ENCODE peak calls at places on chromosome 6, in ten cellular contexts. C, Q, K, J, T, D, U, L, I and O are unnamed samples.

GRCh38 chr6:75326557-75327258 is 42.1 kb upstream of the TMEM30A start:
- DNase-seq in C (peak; percentile 40), L (peak; percentile 51), J (no peak), I (no peak), Q (no peak), D (peak; percentile 77), K (no peak), U (no peak), T (peak; percentile 6), O (peak; percentile 6)

GRCh38 chr6:111276736-111277135 is 189.4 kb downstream of the SLC16A10 start:
- DNase-seq in J (no peak), K (no peak), U (no peak), I (no peak), T (no peak), D (peak; percentile 73), C (no peak), L (no peak), Q (no peak), O (no peak)

GRCh38 chr6:13678255-13678983 is 33.2 kb downstream of the RANBP9 start:
- DNase-seq in J (no peak), Q (no peak), U (peak; percentile 40), D (no peak), T (no peak), C (peak; percentile 16), K (no peak), L (no peak), I (no peak), O (no peak)

GRCh38 chr6:77368660-77369313 is 94.5 kb downstream of the HTR1B start:
- DNase-seq in U (peak; percentile 35), K (no peak), Q (peak; percentile 80), J (no peak), T (no peak), L (peak; percentile 27), D (peak; percentile 59), C (peak; percentile 64), I (peak; percentile 78), O (peak; percentile 61)

GRCh38 chr6:159062564-159062945 is 17.8 kb upstream of the TAGAP start:
- DNase-seq in C (no peak), J (no peak), I (no peak), L (no peak), U (no peak), D (no peak), T (no peak), Q (no peak), K (no peak), O (no peak)

GRCh38 chr6:25876203-25876602 is 2.2 kb upstream of the SLC17A3 start:
- DNase-seq in K (no peak), J (no peak), T (no peak), U (no peak), Q (no peak), I (no peak), C (no peak), L (peak; percentile 12), D (no peak), O (no peak)

GRCh38 chr6:91713911-91714310 is 1127.0 kb upstream of the MAP3K7 start:
- DNase-seq in T (peak; percentile 37), I (no peak), K (no peak), L (no peak), J (no peak), U (no peak), D (peak; percentile 82), Q (no peak), C (peak; percentile 6), O (peak; percentile 54)

GRCh38 chr6:83889625-83890024 is 30.1 kb downstream of the CYB5R4 start:
- DNase-seq in D (no peak), Q (no peak), K (no peak), I (no peak), T (no peak), J (no peak), U (no peak), C (no peak), L (no peak), O (no peak)

GRCh38 chr6:165638530-165638929 is 24.5 kb downstream of the PDE10A start:
- DNase-seq in C (no peak), U (no peak), D (no peak), J (no peak), I (no peak), T (no peak), L (no peak), Q (no peak), K (no peak), O (no peak)

GRCh38 chr6:32047855-32048766 is 9.9 kb downstream of the CYP21A2 start:
- DNase-seq in C (peak; percentile 92), Q (peak; percentile 85), K (peak; percentile 78), L (peak; percentile 49), D (peak; percentile 55), J (peak; percentile 91), T (peak; percentile 66), I (peak; percentile 80), U (peak; percentile 73), O (peak; percentile 61)

GRCh38 chr6:163605388-163606097 is 191.0 kb downstream of the QKI start:
- DNase-seq in Q (no peak), L (no peak), K (no peak), U (no peak), J (no peak), T (no peak), C (no peak), I (no peak), D (no peak), O (no peak)

GRCh38 chr6:35093783-35094182 is 47.4 kb downstream of the TCP11 start:
- DNase-seq in K (no peak), L (no peak), I (no peak), C (no peak), T (no peak), Q (no peak), D (no peak), J (no peak), U (peak; percentile 1), O (no peak)

GRCh38 chr6:113102761-113103160 is 754.4 kb upstream of the MARCKS start:
- DNase-seq in Q (no peak), T (no peak), L (peak; percentile 68), U (no peak), I (no peak), J (no peak), C (no peak), K (no peak), D (no peak), O (peak; percentile 30)

GRCh38 chr6:18431581-18431980 is 44.4 kb downstream of the RNF144B start:
- DNase-seq in K (no peak), J (no peak), U (no peak), Q (no peak), L (no peak), I (no peak), D (peak; percentile 79), T (no peak), C (no peak), O (peak; percentile 36)

GRCh38 chr6:84524636-84525035 is 239.8 kb downstream of the TBX18 start:
- DNase-seq in U (no peak), D (peak; percentile 18), T (no peak), J (no peak), C (no peak), K (no peak), L (peak; percentile 79), Q (no peak), I (no peak), O (no peak)

GRCh38 chr6:91164105-91164504 is 577.2 kb upstream of the MAP3K7 start:
- DNase-seq in L (no peak), Q (no peak), C (no peak), J (no peak), D (no peak), U (no peak), I (no peak), T (no peak), K (no peak), O (no peak)

GRCh38 chr6:43943781-43944250 is 173.8 kb downstream of the VEGFA start:
- DNase-seq in U (no peak), Q (peak; percentile 28), J (peak; percentile 48), T (no peak), D (no peak), L (no peak), I (peak; percentile 76), C (no peak), K (no peak), O (peak; percentile 11)

GRCh38 chr6:39313526-39314272 is 520 bp downstream of the KCNK17 start:
- DNase-seq in Q (peak; percentile 49), D (no peak), L (no peak), U (peak; percentile 22), C (peak; percentile 83), I (no peak), T (no peak), J (no peak), K (no peak), O (no peak)

GRCh38 chr6:96391776-96392175 is 129.8 kb upstream of the UFL1 start:
- DNase-seq in J (no peak), K (no peak), U (peak; percentile 45), C (peak; percentile 92), L (no peak), I (no peak), T (no peak), Q (peak; percentile 86), D (peak; percentile 6), O (no peak)

DNA sequence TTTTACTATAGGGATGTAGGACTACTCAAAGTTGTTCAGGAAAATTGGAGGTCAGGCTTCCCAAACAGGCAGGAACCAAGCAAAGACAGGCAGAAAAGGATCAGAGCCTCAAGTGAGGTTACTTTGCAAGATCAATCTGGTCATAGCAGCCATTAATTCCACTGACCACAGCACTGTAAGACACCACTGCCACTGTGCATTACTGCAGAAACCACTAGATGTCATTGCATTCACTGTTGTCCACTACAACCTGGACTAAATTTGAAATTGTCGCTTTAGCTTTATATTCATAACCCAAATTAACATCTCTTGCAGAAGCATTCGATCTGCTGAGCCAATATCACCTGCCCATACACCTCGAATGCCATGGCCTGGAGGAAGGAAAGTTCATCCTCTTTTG is 126.9 kb upstream of the UFL1 start:
- DNase-seq in D (peak; percentile 30), J (no peak), I (no peak), C (peak; percentile 15), T (no peak), L (no peak), Q (no peak), K (no peak), U (peak; percentile 5), O (peak; percentile 22)
- TF ChIP-seq CTCF in D (peak; percentile 42), J (no peak), I (no peak), C (peak; percentile 33), T (no peak), L (no peak), Q (peak; percentile 44), K (no peak), U (no peak), O (no peak)

GRCh38 chr6:160227038-160227768 is 31.4 kb downstream of the SLC22A2 start:
- DNase-seq in U (no peak), L (no peak), K (no peak), T (no peak), J (no peak), C (no peak), Q (no peak), I (no peak), D (no peak), O (no peak)
- TF ChIP-seq CTCF in U (no peak), L (no peak), K (no peak), T (no peak), J (no peak), C (no peak), Q (no peak), I (no peak), D (no peak), O (no peak)

GRCh38 chr6:37407948-37408347 is 25.1 kb upstream of the CMTR1 start:
- DNase-seq in C (no peak), K (no peak), D (peak; percentile 36), I (no peak), T (no peak), L (no peak), Q (no peak), J (no peak), U (no peak), O (no peak)
- TF ChIP-seq CTCF in C (no peak), K (no peak), D (no peak), I (no peak), T (no peak), L (no peak), Q (no peak), J (no peak), U (no peak), O (no peak)

GRCh38 chr6:22095886-22096285 is 200.9 kb downstream of the PRL start:
- DNase-seq in K (no peak), T (no peak), U (no peak), L (peak; percentile 22), J (no peak), Q (no peak), D (no peak), I (no peak), C (no peak), O (no peak)
- TF ChIP-seq CTCF in K (no peak), T (no peak), U (no peak), L (no peak), J (no peak), Q (no peak), D (no peak), I (no peak), C (no peak), O (no peak)